ENCODE peak calls at places on chromosomes 3 and 15, in seven cellular contexts. One of them, this sample, is unnamed.

GRCh38 chr3:193418576-193419373 is 40.2 kb upstream of the ATP13A5 start:
- DNase-seq in fibroblast of pulmonary artery: no peak
- DNase-seq in mesothelial cell of epicardium: no peak
- DNase-seq in stimulated activated CD8-positive, alpha-beta memory T cell treated with anti-CD3 and anti-CD28 coated beads, Interleukin-7, amount 100 ng/mL, for 4 hours: no peak
- DNase-seq in left lung: no peak
- DNase-seq in pons: no peak
- DNase-seq in lower leg skin: no peak
- DNase-seq in this sample: no peak

GRCh38 chr3:150146891-150147761 is 176.4 kb upstream of the PFN2 start:
- DNase-seq in stimulated activated CD8-positive, alpha-beta memory T cell treated with anti-CD3 and anti-CD28 coated beads, Interleukin-7, amount 100 ng/mL, for 4 hours: no peak
- DNase-seq in lower leg skin: no peak
- DNase-seq in fibroblast of pulmonary artery: peak
- DNase-seq in pons: no peak
- DNase-seq in mesothelial cell of epicardium: no peak
- DNase-seq in left lung: peak
- DNase-seq in this sample: peak

GRCh38 chr3:186432189-186432588 is 70.2 kb upstream of the DGKG start:
- DNase-seq in lower leg skin: no peak
- DNase-seq in stimulated activated CD8-positive, alpha-beta memory T cell treated with anti-CD3 and anti-CD28 coated beads, Interleukin-7, amount 100 ng/mL, for 4 hours: no peak
- DNase-seq in left lung: no peak
- DNase-seq in fibroblast of pulmonary artery: no peak
- DNase-seq in mesothelial cell of epicardium: no peak
- DNase-seq in pons: no peak
- DNase-seq in this sample: no peak

GRCh38 chr3:5389057-5389456 is 201.6 kb downstream of the EDEM1 start:
- DNase-seq in mesothelial cell of epicardium: no peak
- DNase-seq in lower leg skin: no peak
- DNase-seq in left lung: no peak
- DNase-seq in pons: no peak
- DNase-seq in stimulated activated CD8-positive, alpha-beta memory T cell treated with anti-CD3 and anti-CD28 coated beads, Interleukin-7, amount 100 ng/mL, for 4 hours: no peak
- DNase-seq in fibroblast of pulmonary artery: no peak
- DNase-seq in this sample: no peak

GRCh38 chr15:66565141-66565595 is 630 bp downstream of the LCTL start:
- DNase-seq in left lung: no peak
- DNase-seq in mesothelial cell of epicardium: peak
- DNase-seq in stimulated activated CD8-positive, alpha-beta memory T cell treated with anti-CD3 and anti-CD28 coated beads, Interleukin-7, amount 100 ng/mL, for 4 hours: no peak
- DNase-seq in fibroblast of pulmonary artery: no peak
- DNase-seq in lower leg skin: no peak
- DNase-seq in pons: no peak
- DNase-seq in this sample: no peak

GRCh38 chr15:33825453-33825852 is 142.8 kb upstream of the CHRM5 start:
- DNase-seq in fibroblast of pulmonary artery: no peak
- DNase-seq in left lung: no peak
- DNase-seq in mesothelial cell of epicardium: no peak
- DNase-seq in stimulated activated CD8-positive, alpha-beta memory T cell treated with anti-CD3 and anti-CD28 coated beads, Interleukin-7, amount 100 ng/mL, for 4 hours: no peak
- DNase-seq in pons: no peak
- DNase-seq in lower leg skin: no peak
- DNase-seq in this sample: no peak

GRCh38 chr3:173977747-173978146 is 580.2 kb downstream of the NLGN1 start:
- DNase-seq in mesothelial cell of epicardium: no peak
- DNase-seq in lower leg skin: no peak
- DNase-seq in pons: no peak
- DNase-seq in left lung: no peak
- DNase-seq in fibroblast of pulmonary artery: no peak
- DNase-seq in stimulated activated CD8-positive, alpha-beta memory T cell treated with anti-CD3 and anti-CD28 coated beads, Interleukin-7, amount 100 ng/mL, for 4 hours: no peak
- DNase-seq in this sample: peak

GRCh38 chr3:37731895-37732294 is 129.8 kb upstream of the CTDSPL start:
- DNase-seq in mesothelial cell of epicardium: no peak
- DNase-seq in fibroblast of pulmonary artery: no peak
- DNase-seq in lower leg skin: no peak
- DNase-seq in pons: no peak
- DNase-seq in stimulated activated CD8-positive, alpha-beta memory T cell treated with anti-CD3 and anti-CD28 coated beads, Interleukin-7, amount 100 ng/mL, for 4 hours: no peak
- DNase-seq in left lung: peak
- DNase-seq in this sample: no peak

GRCh38 chr3:195122261-195122660 is 148.7 kb downstream of the XXYLT1 start:
- DNase-seq in pons: no peak
- DNase-seq in lower leg skin: no peak
- DNase-seq in mesothelial cell of epicardium: no peak
- DNase-seq in fibroblast of pulmonary artery: no peak
- DNase-seq in left lung: no peak
- DNase-seq in stimulated activated CD8-positive, alpha-beta memory T cell treated with anti-CD3 and anti-CD28 coated beads, Interleukin-7, amount 100 ng/mL, for 4 hours: no peak
- DNase-seq in this sample: no peak

GRCh38 chr3:111848778-111849177 is 10.3 kb upstream of the PHLDB2 start:
- DNase-seq in pons: no peak
- DNase-seq in stimulated activated CD8-positive, alpha-beta memory T cell treated with anti-CD3 and anti-CD28 coated beads, Interleukin-7, amount 100 ng/mL, for 4 hours: no peak
- DNase-seq in mesothelial cell of epicardium: no peak
- DNase-seq in fibroblast of pulmonary artery: no peak
- DNase-seq in lower leg skin: no peak
- DNase-seq in left lung: no peak
- DNase-seq in this sample: no peak

GRCh38 chr15:45714501-45715488 is 80.0 kb downstream of the SQOR start:
- DNase-seq in stimulated activated CD8-positive, alpha-beta memory T cell treated with anti-CD3 and anti-CD28 coated beads, Interleukin-7, amount 100 ng/mL, for 4 hours: no peak
- DNase-seq in mesothelial cell of epicardium: peak
- DNase-seq in lower leg skin: no peak
- DNase-seq in left lung: no peak
- DNase-seq in pons: peak
- DNase-seq in fibroblast of pulmonary artery: peak
- DNase-seq in this sample: peak

GRCh38 chr3:78101363-78101762 is 1061.5 kb downstream of the ROBO2 start:
- DNase-seq in mesothelial cell of epicardium: no peak
- DNase-seq in fibroblast of pulmonary artery: peak
- DNase-seq in left lung: no peak
- DNase-seq in lower leg skin: no peak
- DNase-seq in stimulated activated CD8-positive, alpha-beta memory T cell treated with anti-CD3 and anti-CD28 coated beads, Interleukin-7, amount 100 ng/mL, for 4 hours: no peak
- DNase-seq in pons: no peak
- DNase-seq in this sample: peak

GRCh38 chr15:81211376-81211775 is 14.7 kb downstream of the IL16 start:
- DNase-seq in pons: no peak
- DNase-seq in left lung: no peak
- DNase-seq in mesothelial cell of epicardium: no peak
- DNase-seq in stimulated activated CD8-positive, alpha-beta memory T cell treated with anti-CD3 and anti-CD28 coated beads, Interleukin-7, amount 100 ng/mL, for 4 hours: no peak
- DNase-seq in fibroblast of pulmonary artery: no peak
- DNase-seq in lower leg skin: no peak
- DNase-seq in this sample: no peak

GRCh38 chr3:142275856-142276255 is 50.5 kb upstream of the GK5 start:
- DNase-seq in mesothelial cell of epicardium: no peak
- DNase-seq in left lung: no peak
- DNase-seq in fibroblast of pulmonary artery: peak
- DNase-seq in stimulated activated CD8-positive, alpha-beta memory T cell treated with anti-CD3 and anti-CD28 coated beads, Interleukin-7, amount 100 ng/mL, for 4 hours: no peak
- DNase-seq in pons: no peak
- DNase-seq in lower leg skin: no peak
- DNase-seq in this sample: peak

GRCh38 chr15:66702770-66703539 is 919 bp downstream of the SMAD6 start:
- DNase-seq in left lung: no peak
- DNase-seq in fibroblast of pulmonary artery: no peak
- DNase-seq in stimulated activated CD8-positive, alpha-beta memory T cell treated with anti-CD3 and anti-CD28 coated beads, Interleukin-7, amount 100 ng/mL, for 4 hours: no peak
- DNase-seq in mesothelial cell of epicardium: peak
- DNase-seq in pons: no peak
- DNase-seq in lower leg skin: no peak
- DNase-seq in this sample: peak

GRCh38 chr3:105415981-105416380 is 49.3 kb downstream of the ALCAM start:
- DNase-seq in fibroblast of pulmonary artery: no peak
- DNase-seq in stimulated activated CD8-positive, alpha-beta memory T cell treated with anti-CD3 and anti-CD28 coated beads, Interleukin-7, amount 100 ng/mL, for 4 hours: no peak
- DNase-seq in mesothelial cell of epicardium: no peak
- DNase-seq in left lung: no peak
- DNase-seq in lower leg skin: no peak
- DNase-seq in pons: no peak
- DNase-seq in this sample: peak

GRCh38 chr3:50156549-50156948 is 1.4 kb downstream of the SEMA3F start:
- DNase-seq in left lung: no peak
- DNase-seq in fibroblast of pulmonary artery: no peak
- DNase-seq in lower leg skin: no peak
- DNase-seq in stimulated activated CD8-positive, alpha-beta memory T cell treated with anti-CD3 and anti-CD28 coated beads, Interleukin-7, amount 100 ng/mL, for 4 hours: no peak
- DNase-seq in pons: no peak
- DNase-seq in mesothelial cell of epicardium: no peak
- DNase-seq in this sample: no peak

GRCh38 chr15:66795851-66796250 is 93.8 kb downstream of the SMAD6 start:
- DNase-seq in fibroblast of pulmonary artery: no peak
- DNase-seq in stimulated activated CD8-positive, alpha-beta memory T cell treated with anti-CD3 and anti-CD28 coated beads, Interleukin-7, amount 100 ng/mL, for 4 hours: no peak
- DNase-seq in pons: no peak
- DNase-seq in lower leg skin: peak
- DNase-seq in left lung: no peak
- DNase-seq in mesothelial cell of epicardium: no peak
- DNase-seq in this sample: no peak

GRCh38 chr3:138862531-138862923 is 27.8 kb upstream of the PIK3CB start:
- DNase-seq in lower leg skin: no peak
- DNase-seq in mesothelial cell of epicardium: no peak
- DNase-seq in stimulated activated CD8-positive, alpha-beta memory T cell treated with anti-CD3 and anti-CD28 coated beads, Interleukin-7, amount 100 ng/mL, for 4 hours: no peak
- DNase-seq in fibroblast of pulmonary artery: peak
- DNase-seq in pons: peak
- DNase-seq in left lung: no peak
- DNase-seq in this sample: peak

GRCh38 chr3:129046037-129046731 is 14.4 kb upstream of the GP9 start:
- DNase-seq in stimulated activated CD8-positive, alpha-beta memory T cell treated with anti-CD3 and anti-CD28 coated beads, Interleukin-7, amount 100 ng/mL, for 4 hours: peak
- DNase-seq in mesothelial cell of epicardium: no peak
- DNase-seq in pons: no peak
- DNase-seq in lower leg skin: no peak
- DNase-seq in left lung: no peak
- DNase-seq in fibroblast of pulmonary artery: no peak
- DNase-seq in this sample: no peak

GRCh38 chr3:60598668-60599067 is 652.6 kb downstream of the FHIT start:
- DNase-seq in left lung: no peak
- DNase-seq in lower leg skin: no peak
- DNase-seq in stimulated activated CD8-positive, alpha-beta memory T cell treated with anti-CD3 and anti-CD28 coated beads, Interleukin-7, amount 100 ng/mL, for 4 hours: no peak
- DNase-seq in mesothelial cell of epicardium: no peak
- DNase-seq in fibroblast of pulmonary artery: no peak
- DNase-seq in pons: no peak
- DNase-seq in this sample: no peak

GRCh38 chr15:69524296-69524695 is 71.7 kb downstream of the RPLP1 start:
- DNase-seq in left lung: no peak
- DNase-seq in lower leg skin: peak
- DNase-seq in fibroblast of pulmonary artery: no peak
- DNase-seq in pons: no peak
- DNase-seq in mesothelial cell of epicardium: no peak
- DNase-seq in stimulated activated CD8-positive, alpha-beta memory T cell treated with anti-CD3 and anti-CD28 coated beads, Interleukin-7, amount 100 ng/mL, for 4 hours: no peak
- DNase-seq in this sample: no peak

GRCh38 chr15:93331545-93332117 is 242.6 kb upstream of the RGMA start:
- DNase-seq in fibroblast of pulmonary artery: no peak
- DNase-seq in pons: no peak
- DNase-seq in lower leg skin: no peak
- DNase-seq in mesothelial cell of epicardium: no peak
- DNase-seq in stimulated activated CD8-positive, alpha-beta memory T cell treated with anti-CD3 and anti-CD28 coated beads, Interleukin-7, amount 100 ng/mL, for 4 hours: no peak
- DNase-seq in left lung: no peak
- DNase-seq in this sample: no peak

GRCh38 chr3:170440346-170440745 is 21.7 kb downstream of the CLDN11 start:
- DNase-seq in lower leg skin: no peak
- DNase-seq in pons: no peak
- DNase-seq in fibroblast of pulmonary artery: peak
- DNase-seq in left lung: no peak
- DNase-seq in stimulated activated CD8-positive, alpha-beta memory T cell treated with anti-CD3 and anti-CD28 coated beads, Interleukin-7, amount 100 ng/mL, for 4 hours: no peak
- DNase-seq in mesothelial cell of epicardium: no peak
- DNase-seq in this sample: peak

GRCh38 chr15:87734571-87735373 is 521.8 kb downstream of the NTRK3 start:
- DNase-seq in pons: no peak
- DNase-seq in lower leg skin: no peak
- DNase-seq in fibroblast of pulmonary artery: no peak
- DNase-seq in left lung: no peak
- DNase-seq in stimulated activated CD8-positive, alpha-beta memory T cell treated with anti-CD3 and anti-CD28 coated beads, Interleukin-7, amount 100 ng/mL, for 4 hours: no peak
- DNase-seq in mesothelial cell of epicardium: no peak
- DNase-seq in this sample: no peak

GRCh38 chr3:69888040-69888945 is 111.2 kb upstream of the SAMMSON start:
- DNase-seq in stimulated activated CD8-positive, alpha-beta memory T cell treated with anti-CD3 and anti-CD28 coated beads, Interleukin-7, amount 100 ng/mL, for 4 hours: no peak
- DNase-seq in pons: peak
- DNase-seq in left lung: no peak
- DNase-seq in lower leg skin: no peak
- DNase-seq in mesothelial cell of epicardium: no peak
- DNase-seq in fibroblast of pulmonary artery: no peak
- DNase-seq in this sample: no peak

GRCh38 chr3:119207512-119207875 is 33.2 kb downstream of the B4GALT4 start:
- DNase-seq in stimulated activated CD8-positive, alpha-beta memory T cell treated with anti-CD3 and anti-CD28 coated beads, Interleukin-7, amount 100 ng/mL, for 4 hours: no peak
- DNase-seq in left lung: no peak
- DNase-seq in mesothelial cell of epicardium: no peak
- DNase-seq in fibroblast of pulmonary artery: no peak
- DNase-seq in lower leg skin: no peak
- DNase-seq in pons: no peak
- DNase-seq in this sample: no peak

GRCh38 chr3:153130312-153130977 is 31.6 kb upstream of the RAP2B start:
- DNase-seq in left lung: no peak
- DNase-seq in pons: no peak
- DNase-seq in mesothelial cell of epicardium: no peak
- DNase-seq in lower leg skin: no peak
- DNase-seq in stimulated activated CD8-positive, alpha-beta memory T cell treated with anti-CD3 and anti-CD28 coated beads, Interleukin-7, amount 100 ng/mL, for 4 hours: no peak
- DNase-seq in fibroblast of pulmonary artery: peak
- DNase-seq in this sample: peak

GRCh38 chr3:144643778-144644191 is 672.2 kb downstream of the DIPK2A start:
- DNase-seq in mesothelial cell of epicardium: no peak
- DNase-seq in fibroblast of pulmonary artery: peak
- DNase-seq in stimulated activated CD8-positive, alpha-beta memory T cell treated with anti-CD3 and anti-CD28 coated beads, Interleukin-7, amount 100 ng/mL, for 4 hours: no peak
- DNase-seq in left lung: no peak
- DNase-seq in pons: peak
- DNase-seq in lower leg skin: no peak
- DNase-seq in this sample: peak

GRCh38 chr15:34650177-34650576 is 66.7 kb upstream of the GOLGA8B start:
- DNase-seq in left lung: no peak
- DNase-seq in mesothelial cell of epicardium: no peak
- DNase-seq in lower leg skin: no peak
- DNase-seq in stimulated activated CD8-positive, alpha-beta memory T cell treated with anti-CD3 and anti-CD28 coated beads, Interleukin-7, amount 100 ng/mL, for 4 hours: no peak
- DNase-seq in fibroblast of pulmonary artery: peak
- DNase-seq in pons: no peak
- DNase-seq in this sample: peak

GRCh38 chr3:100159564-100160153 is 45.4 kb upstream of the FILIP1L start:
- DNase-seq in stimulated activated CD8-positive, alpha-beta memory T cell treated with anti-CD3 and anti-CD28 coated beads, Interleukin-7, amount 100 ng/mL, for 4 hours: no peak
- DNase-seq in fibroblast of pulmonary artery: peak
- DNase-seq in pons: no peak
- DNase-seq in lower leg skin: no peak
- DNase-seq in mesothelial cell of epicardium: no peak
- DNase-seq in left lung: no peak
- DNase-seq in this sample: peak

GRCh38 chr3:100210777-100211145 is 50.0 kb upstream of the TBC1D23 start:
- DNase-seq in mesothelial cell of epicardium: no peak
- DNase-seq in lower leg skin: no peak
- DNase-seq in fibroblast of pulmonary artery: peak
- DNase-seq in pons: no peak
- DNase-seq in left lung: no peak
- DNase-seq in stimulated activated CD8-positive, alpha-beta memory T cell treated with anti-CD3 and anti-CD28 coated beads, Interleukin-7, amount 100 ng/mL, for 4 hours: no peak
- DNase-seq in this sample: peak

GRCh38 chr15:95174880-95175279 is 943.5 kb downstream of the MCTP2 start:
- DNase-seq in fibroblast of pulmonary artery: peak
- DNase-seq in mesothelial cell of epicardium: no peak
- DNase-seq in left lung: no peak
- DNase-seq in stimulated activated CD8-positive, alpha-beta memory T cell treated with anti-CD3 and anti-CD28 coated beads, Interleukin-7, amount 100 ng/mL, for 4 hours: no peak
- DNase-seq in pons: no peak
- DNase-seq in lower leg skin: no peak
- DNase-seq in this sample: peak

GRCh38 chr3:126360046-126360713 is 3.0 kb upstream of the KLF15 start:
- DNase-seq in fibroblast of pulmonary artery: no peak
- DNase-seq in stimulated activated CD8-positive, alpha-beta memory T cell treated with anti-CD3 and anti-CD28 coated beads, Interleukin-7, amount 100 ng/mL, for 4 hours: no peak
- DNase-seq in mesothelial cell of epicardium: no peak
- DNase-seq in left lung: peak
- DNase-seq in pons: no peak
- DNase-seq in lower leg skin: peak
- DNase-seq in this sample: no peak

GRCh38 chr3:169984287-169984686 is 17.7 kb downstream of the SEC62 start:
- DNase-seq in pons: no peak
- DNase-seq in fibroblast of pulmonary artery: no peak
- DNase-seq in left lung: no peak
- DNase-seq in stimulated activated CD8-positive, alpha-beta memory T cell treated with anti-CD3 and anti-CD28 coated beads, Interleukin-7, amount 100 ng/mL, for 4 hours: no peak
- DNase-seq in mesothelial cell of epicardium: no peak
- DNase-seq in lower leg skin: no peak
- DNase-seq in this sample: no peak